ENCODE peak calls at places on chromosomes 5 and 9, in seven cellular contexts. O, U, S, T, C, W and P are unnamed samples. For H3K27me3, the result is how much of the 10 kb centered on the place peaks cover.

GRCh38 chr5:137693307-137693950 is 42.5 kb downstream of the KLHL3 start:
- DNase-seq in O (no peak), U (no peak), S (no peak), T (no peak), C (no peak), W (peak), P (no peak)

GRCh38 chr5:78527054-78527884 is 121.3 kb downstream of the LHFPL2 start:
- DNase-seq in O (no peak), U (no peak), S (peak), T (peak), C (peak), W (peak), P (no peak)

GRCh38 chr5:72366324-72366976 is 46.3 kb downstream of the PTCD2 start:
- DNase-seq in O (peak), U (no peak), S (peak), T (peak), C (peak), W (peak), P (peak)

GRCh38 chr5:74765201-74765600 is 1.7 kb downstream of the GFM2 start:
- DNase-seq in O (no peak), U (no peak), S (peak), T (no peak), C (no peak), W (peak), P (no peak)

GRCh38 chr9:13588151-13589043 is 308.9 kb upstream of the MPDZ start:
- DNase-seq in O (no peak), U (no peak), S (peak), T (no peak), C (no peak), W (no peak), P (no peak)

GRCh38 chr9:125262217-125262991 is 778 bp downstream of the GAPVD1 start:
- DNase-seq in O (peak), U (no peak), S (no peak), T (no peak), C (no peak), W (no peak), P (peak)

GRCh38 chr9:112061152-112061740 is 113.9 kb downstream of the SUSD1 start:
- DNase-seq in O (no peak), U (no peak), S (peak), T (peak), C (peak), W (peak), P (peak)

GRCh38 chr9:37341704-37342103 is 80.8 kb upstream of the GRHPR start:
- DNase-seq in O (no peak), U (no peak), S (no peak), T (no peak), C (no peak), W (no peak), P (no peak)

GRCh38 chr9:91047529-91047928 is 245.9 kb downstream of the SYK start:
- DNase-seq in O (peak), U (no peak), S (no peak), T (no peak), C (peak), W (peak), P (peak)

GRCh38 chr5:137487600-137487999 is 11.5 kb downstream of the SPOCK1 start:
- DNase-seq in O (no peak), U (no peak), S (peak), T (no peak), C (no peak), W (no peak), P (no peak)

GRCh38 chr5:421901-422300 is 21.1 kb upstream of the EXOC3 start:
- DNase-seq in O (no peak), U (no peak), S (no peak), T (no peak), C (no peak), W (no peak), P (no peak)

GRCh38 chr5:178106556-178107239 is 6.6 kb upstream of the N4BP3 start:
- DNase-seq in O (no peak), U (no peak), S (no peak), T (no peak), C (no peak), W (no peak), P (no peak)

GRCh38 chr9:5355817-5356216 is 16.1 kb upstream of the RLN1 start:
- DNase-seq in O (no peak), U (no peak), S (no peak), T (no peak), C (no peak), W (no peak), P (no peak)

GRCh38 chr9:15246688-15247087 is 60.3 kb downstream of the TTC39B start:
- DNase-seq in O (no peak), U (no peak), S (no peak), T (no peak), C (no peak), W (no peak), P (no peak)

GRCh38 chr5:72141440-72142271 is 34.4 kb downstream of the MAP1B start:
- DNase-seq in O (no peak), U (no peak), S (peak), T (no peak), C (no peak), W (no peak), P (no peak)

GRCh38 chr5:79243224-79243623 is 7.3 kb downstream of the JMY start:
- DNase-seq in O (no peak), U (no peak), S (no peak), T (no peak), C (no peak), W (no peak), P (no peak)

GRCh38 chr9:127714020-127714835 is 1.2 kb downstream of the PTRH1 start:
- DNase-seq in O (no peak), U (no peak), S (no peak), T (no peak), C (no peak), W (no peak), P (no peak)

GRCh38 chr9:969310-969692 is 7.2 kb upstream of the DMRT3 start:
- DNase-seq in O (no peak), U (no peak), S (no peak), T (no peak), C (no peak), W (no peak), P (no peak)
- H3K27me3 ChIP-seq in O (under half), U (half or more), S (half or more), T (under half), C (half or more), W (half or more), P (half or more)

DNA sequence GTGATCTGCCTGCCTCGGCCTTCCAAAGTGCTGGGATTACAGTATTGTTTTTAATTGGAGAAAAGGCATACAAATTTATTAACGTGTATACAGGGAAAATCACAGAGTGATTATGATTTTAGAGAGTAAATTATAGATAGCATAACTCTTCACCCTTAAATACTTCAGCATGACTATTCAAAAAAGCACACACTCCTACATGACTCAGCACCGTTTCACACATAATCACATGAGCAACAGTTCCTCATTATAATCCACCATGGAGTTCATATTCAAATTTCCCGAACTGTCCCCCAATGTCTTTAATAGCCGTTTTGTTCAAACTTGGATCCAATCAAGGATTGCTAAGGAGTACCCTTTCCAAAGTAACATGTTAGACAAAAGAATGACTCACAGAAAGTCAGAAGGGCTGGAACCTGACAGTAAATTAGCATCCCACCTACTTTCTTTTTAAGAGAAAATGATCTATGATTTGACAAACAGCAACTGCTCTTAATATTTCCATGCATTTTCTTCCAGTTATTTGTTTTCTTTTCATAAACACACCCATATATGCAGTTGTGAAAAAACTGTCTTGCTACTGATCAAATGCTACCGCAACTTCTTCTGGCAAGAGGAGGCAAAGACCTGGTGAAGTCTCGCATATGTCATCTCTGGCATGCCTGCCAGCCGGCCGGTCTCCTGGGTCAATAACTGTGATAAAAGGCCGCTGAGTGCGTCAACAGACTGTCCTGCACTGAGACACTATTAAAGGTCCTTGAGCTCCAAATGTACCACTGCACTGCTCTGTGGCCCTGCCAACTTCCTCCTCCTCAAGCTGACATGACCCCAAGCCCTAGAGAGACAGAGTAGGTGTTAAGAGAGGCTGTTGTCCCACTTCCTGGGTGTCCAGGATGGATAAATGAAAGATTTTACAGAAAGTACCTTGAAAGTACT is 31.9 kb downstream of the RAPGEF1 start:
- DNase-seq in O (no peak), U (no peak), S (peak), T (no peak), C (peak), W (peak), P (no peak)
- H3K27ac ChIP-seq in O (no peak), U (peak), S (no peak), T (peak), C (peak), W (peak), P (peak)

DNA sequence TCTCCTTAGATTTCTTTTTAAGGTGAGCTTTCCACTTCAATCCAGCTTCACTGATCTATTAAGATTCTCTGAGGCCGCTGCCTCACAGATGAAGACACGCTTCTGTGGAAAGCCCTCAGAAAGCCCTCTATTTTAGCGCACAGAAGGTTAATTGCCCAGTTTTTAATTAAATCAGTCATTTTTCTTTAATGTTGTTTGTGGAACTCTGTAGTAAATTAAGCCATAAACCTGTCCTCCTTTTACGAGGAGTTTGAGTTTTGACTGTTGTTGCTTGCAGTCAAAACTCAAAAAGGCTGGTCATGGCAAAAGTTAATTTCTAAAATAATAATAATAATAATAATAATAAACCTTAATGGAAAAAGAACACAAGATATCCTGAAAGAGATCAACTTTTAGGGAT is 247.4 kb downstream of the FSTL4 start:
- DNase-seq in O (no peak), U (no peak), S (no peak), T (no peak), C (no peak), W (no peak), P (no peak)
- H3K27me3 ChIP-seq in O (under half), U (under half), S (under half), T (under half), C (under half), W (under half), P (under half)

GRCh38 chr5:75885321-75885720 is 168.1 kb upstream of the POC5 start:
- DNase-seq in O (no peak), U (no peak), S (no peak), T (no peak), C (no peak), W (no peak), P (no peak)

GRCh38 chr5:75891020-75891419 is 173.8 kb upstream of the POC5 start:
- DNase-seq in O (no peak), U (no peak), S (no peak), T (no peak), C (no peak), W (no peak), P (no peak)

GRCh38 chr5:75890546-75890945 is 173.3 kb upstream of the POC5 start:
- DNase-seq in O (no peak), U (no peak), S (no peak), T (no peak), C (no peak), W (no peak), P (no peak)

GRCh38 chr5:75885849-75886596 is 168.8 kb upstream of the POC5 start:
- DNase-seq in O (no peak), U (no peak), S (no peak), T (no peak), C (no peak), W (peak), P (peak)

DNA sequence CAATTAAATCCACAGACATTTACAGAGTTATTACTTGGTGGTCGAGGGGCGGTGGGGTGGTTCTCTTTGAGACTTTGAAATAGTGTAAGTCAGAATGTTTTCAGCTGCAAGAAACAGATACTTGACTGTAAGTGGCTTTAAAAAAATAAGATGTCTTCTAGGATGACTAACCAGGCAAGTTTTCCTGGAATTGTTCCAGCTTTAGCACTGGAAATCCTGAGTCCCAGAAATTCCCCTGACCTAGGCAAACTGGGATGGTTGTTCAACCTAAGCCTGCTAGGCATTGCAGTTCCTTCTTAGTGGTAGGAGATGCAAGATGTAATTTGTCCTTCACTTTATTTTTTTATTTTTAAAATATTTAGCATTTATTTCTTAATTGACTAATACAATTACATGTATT is 169.5 kb upstream of the POC5 start:
- DNase-seq in O (no peak), U (no peak), S (no peak), T (no peak), C (no peak), W (no peak), P (no peak)
- H3K27ac ChIP-seq in O (no peak), U (no peak), S (no peak), T (no peak), C (no peak), W (no peak), P (no peak)

GRCh38 chr9:106305428-106306133 is 557.4 kb upstream of the ZNF462 start:
- DNase-seq in O (no peak), U (no peak), S (no peak), T (no peak), C (no peak), W (no peak), P (no peak)

GRCh38 chr9:106307670-106308069 is 555.3 kb upstream of the ZNF462 start:
- DNase-seq in O (no peak), U (no peak), S (peak), T (no peak), C (no peak), W (no peak), P (no peak)

GRCh38 chr9:106310782-106311181 is 552.2 kb upstream of the ZNF462 start:
- DNase-seq in O (no peak), U (no peak), S (no peak), T (no peak), C (no peak), W (no peak), P (no peak)

GRCh38 chr9:106312913-106313312 is 550.1 kb upstream of the ZNF462 start:
- DNase-seq in O (no peak), U (no peak), S (no peak), T (no peak), C (no peak), W (no peak), P (no peak)

GRCh38 chr9:106309925-106310324 is 553.0 kb upstream of the ZNF462 start:
- DNase-seq in O (no peak), U (no peak), S (no peak), T (no peak), C (no peak), W (no peak), P (no peak)
- H3K27me3 ChIP-seq in O (under half), U (under half), S (under half), T (under half), C (under half), W (under half), P (under half)

DNA sequence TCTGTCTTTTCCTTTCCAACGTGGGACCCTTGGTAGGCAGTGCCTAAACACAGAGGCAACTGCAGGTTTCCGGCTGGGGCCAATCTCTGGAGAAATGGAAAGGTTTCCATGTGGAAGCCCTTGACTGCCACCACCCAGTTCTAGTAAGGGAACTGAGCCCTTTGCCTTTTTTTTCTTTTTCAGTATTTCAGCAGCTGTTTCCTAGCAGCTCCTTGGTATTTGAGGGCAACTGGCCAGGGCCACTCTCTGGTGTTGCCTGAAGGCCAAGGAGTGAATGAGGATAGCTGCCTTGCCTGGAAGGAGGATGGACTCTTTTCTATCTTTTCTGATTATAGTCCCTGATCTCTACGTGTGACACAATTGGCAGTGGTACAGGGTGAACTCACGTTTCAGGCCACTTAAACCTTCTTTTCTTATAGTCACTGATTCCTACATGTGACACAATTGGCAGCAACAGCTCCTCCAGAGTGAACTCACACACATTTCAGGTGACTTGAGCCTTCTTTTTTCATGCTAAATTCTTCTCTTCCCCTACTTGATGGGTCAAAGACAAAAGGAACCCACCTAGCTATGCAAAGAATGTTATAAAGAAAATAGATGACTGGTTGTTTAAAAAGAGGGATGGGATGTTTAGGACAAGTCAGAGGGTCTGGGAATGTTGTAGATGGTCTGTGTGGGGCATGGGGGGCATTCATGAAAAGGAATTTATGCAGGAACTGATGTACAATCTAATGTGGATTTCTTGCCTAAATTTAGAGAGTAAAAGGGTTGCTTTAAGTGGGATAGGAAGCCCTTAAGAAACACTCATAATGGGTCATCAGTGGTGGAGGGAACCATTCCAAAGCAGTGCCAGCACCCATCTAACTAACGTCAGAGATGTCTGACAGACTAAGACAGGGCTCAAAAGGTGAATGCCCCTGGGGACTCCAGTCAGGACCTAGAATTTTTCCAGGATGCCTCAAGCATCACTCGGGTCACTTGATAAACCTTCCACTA is 190.1 kb downstream of the TMEM232 start:
- DNase-seq in O (no peak), U (no peak), S (peak), T (no peak), C (no peak), W (no peak), P (no peak)
- H3K27ac ChIP-seq in O (no peak), U (no peak), S (no peak), T (no peak), C (no peak), W (no peak), P (no peak)

DNA sequence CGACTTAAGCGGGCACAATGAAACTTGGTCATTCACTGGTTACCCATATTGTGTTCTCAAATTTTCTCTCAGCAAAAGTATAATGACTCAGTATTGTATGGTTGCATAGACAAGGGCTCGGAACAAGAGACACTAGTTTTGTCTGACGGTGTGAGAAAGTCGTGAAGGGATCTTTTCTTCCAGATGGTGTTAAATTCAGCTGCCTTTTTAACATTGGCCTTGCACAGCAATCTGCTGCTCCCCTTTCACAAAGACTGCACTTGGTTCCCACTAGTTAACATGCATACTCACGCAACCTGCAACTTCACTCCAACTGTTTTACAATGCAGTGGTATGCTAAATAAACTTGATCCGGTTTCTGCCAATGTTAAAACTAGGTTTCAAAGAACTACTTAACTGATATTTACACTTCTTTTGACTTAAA is 219.2 kb downstream of the MEF2C start:
- DNase-seq in O (no peak), U (no peak), S (no peak), T (no peak), C (no peak), W (no peak), P (no peak)
- H3K27me3 ChIP-seq in O (under half), U (half or more), S (half or more), T (under half), C (half or more), W (under half), P (half or more)